ENCODE peak calls at places on chromosomes 13 and 19, in eight cellular contexts. B is GM13977, Y is type B pancreatic cell, W is HFF-Myc, X is GM03348, G is SHP77, C is COLO829, F is pons. I is an unnamed sample.

GRCh38 chr13:98761126-98761978 is 8.9 kb upstream of the SLC15A1 start:
- DNase-seq in B (peak), Y (no peak), W (no peak), X (peak), G (no peak), C (no peak), F (no peak), I (no peak)

GRCh38 chr13:106393776-106394175 is 141.7 kb downstream of the EFNB2 start:
- DNase-seq in B (no peak), Y (no peak), W (no peak), X (no peak), G (no peak), C (no peak), F (no peak), I (no peak)

GRCh38 chr19:45150731-45151725 is 9.8 kb downstream of the NKPD1 start:
- DNase-seq in B (peak), Y (no peak), W (no peak), X (no peak), G (no peak), C (no peak), F (no peak), I (no peak)

GRCh38 chr13:41179593-41180250 is 14.6 kb downstream of the KBTBD7 start:
- DNase-seq in B (no peak), Y (no peak), W (peak), X (peak), G (no peak), C (no peak), F (no peak), I (no peak)

GRCh38 chr13:40152145-40152544 is 496.7 kb downstream of the COG6 start:
- DNase-seq in B (no peak), Y (no peak), W (peak), X (peak), G (no peak), C (peak), F (no peak), I (no peak)

GRCh38 chr19:55090564-55090963 is 14.9 kb downstream of the EPS8L1 start:
- DNase-seq in B (no peak), Y (no peak), W (no peak), X (no peak), G (no peak), C (no peak), F (no peak), I (no peak)

GRCh38 chr13:20969182-20969581 is 66.6 kb upstream of the XPO4 start:
- DNase-seq in B (no peak), Y (no peak), W (no peak), X (no peak), G (no peak), C (no peak), F (no peak), I (no peak)

GRCh38 chr19:54262066-54262465 is 5.0 kb upstream of the LILRB5 start:
- DNase-seq in B (no peak), Y (no peak), W (no peak), X (no peak), G (no peak), C (no peak), F (no peak), I (no peak)

GRCh38 chr19:46731007-46731501 is 14.1 kb upstream of the PRKD2 start:
- DNase-seq in B (no peak), Y (no peak), W (no peak), X (peak), G (no peak), C (no peak), F (no peak), I (no peak)

GRCh38 chr19:40035996-40036395 is 20.0 kb downstream of the ZNF780B start:
- DNase-seq in B (no peak), Y (no peak), W (no peak), X (no peak), G (no peak), C (no peak), F (no peak), I (no peak)

GRCh38 chr19:4987286-4987685 is 18.4 kb downstream of the KDM4B start:
- DNase-seq in B (no peak), Y (no peak), W (no peak), X (no peak), G (no peak), C (no peak), F (no peak), I (no peak)

GRCh38 chr13:61670384-61671161 is 254.9 kb upstream of the PCDH20 start:
- DNase-seq in B (no peak), Y (no peak), W (no peak), X (no peak), G (no peak), C (no peak), F (no peak), I (no peak)

GRCh38 chr19:55146648-55147218 is 2.3 kb downstream of the TNNT1 start:
- DNase-seq in B (no peak), Y (no peak), W (no peak), X (no peak), G (peak), C (peak), F (no peak), I (no peak)

GRCh38 chr13:51916419-51916818 is 54.6 kb downstream of the CCDC70 start:
- DNase-seq in B (no peak), Y (no peak), W (no peak), X (no peak), G (no peak), C (no peak), F (no peak), I (no peak)

GRCh38 chr13:106176103-106176502 is 359.4 kb downstream of the EFNB2 start:
- DNase-seq in B (no peak), Y (no peak), W (peak), X (peak), G (no peak), C (peak), F (no peak), I (no peak)

GRCh38 chr19:48629599-48630288 is 7.4 kb downstream of the DBP start:
- DNase-seq in B (no peak), Y (peak), W (no peak), X (no peak), G (peak), C (no peak), F (peak), I (no peak)

GRCh38 chr13:102873653-102874052 is 27.8 kb downstream of the ERCC5 start:
- DNase-seq in B (peak), Y (no peak), W (no peak), X (no peak), G (no peak), C (peak), F (no peak), I (no peak)

GRCh38 chr19:27746691-27747380 is 1466.1 kb downstream of the UQCRFS1 start:
- DNase-seq in B (no peak), Y (peak), W (no peak), X (peak), G (peak), C (no peak), F (no peak), I (peak)

GRCh38 chr13:26247608-26248007 is 6.3 kb upstream of the CDK8 start:
- DNase-seq in B (no peak), Y (no peak), W (no peak), X (no peak), G (no peak), C (no peak), F (no peak), I (no peak)

GRCh38 chr13:98458431-98458830 is 118.5 kb downstream of the STK24 start:
- DNase-seq in B (no peak), Y (no peak), W (no peak), X (no peak), G (no peak), C (no peak), F (no peak), I (no peak)

GRCh38 chr13:24065172-24065571 is 95.3 kb upstream of the SPATA13 start:
- DNase-seq in B (no peak), Y (no peak), W (no peak), X (no peak), G (no peak), C (no peak), F (no peak), I (peak)

GRCh38 chr19:15299568-15300409 is 32.5 kb downstream of the BRD4 start:
- DNase-seq in B (no peak), Y (no peak), W (no peak), X (peak), G (no peak), C (no peak), F (no peak), I (no peak)

GRCh38 chr13:30370916-30371521 is 51.3 kb upstream of the UBE2L5 start:
- DNase-seq in B (no peak), Y (no peak), W (no peak), X (no peak), G (no peak), C (no peak), F (no peak), I (no peak)

GRCh38 chr19:38683393-38684077 is 36.1 kb downstream of the ACTN4 start:
- DNase-seq in B (no peak), Y (no peak), W (peak), X (peak), G (peak), C (peak), F (no peak), I (no peak)

GRCh38 chr19:46579286-46579944 is 21.7 kb upstream of the CALM3 start:
- DNase-seq in B (peak), Y (no peak), W (no peak), X (no peak), G (no peak), C (peak), F (peak), I (peak)

GRCh38 chr13:74061939-74062595 is 72.1 kb downstream of the KLF12 start:
- DNase-seq in B (peak), Y (no peak), W (no peak), X (peak), G (no peak), C (no peak), F (peak), I (peak)

GRCh38 chr13:37486171-37486661 is 112.4 kb downstream of the POSTN start:
- DNase-seq in B (no peak), Y (no peak), W (no peak), X (no peak), G (no peak), C (no peak), F (no peak), I (no peak)